ENCODE peak calls at places on chromosomes 3 and 15, in seven cellular contexts. One of them, this sample, is unnamed. For H3K27me3, the result is how much of the 10 kb centered on the place peaks cover.

GRCh38 chr3:9316881-9317341 is 45.9 kb upstream of the THUMPD3 start:
- DNase-seq in heart right ventricle: peak
- DNase-seq in AG04450: no peak
- DNase-seq in brain microvascular endothelial cell: peak
- DNase-seq in kidney epithelial cell: no peak
- DNase-seq in cardiac muscle cell: no peak
- DNase-seq in keratinocyte: no peak
- DNase-seq in this sample: peak

GRCh38 chr3:12866836-12867235 is 25.5 kb upstream of the RPL32 start:
- DNase-seq in heart right ventricle: no peak
- DNase-seq in AG04450: no peak
- DNase-seq in keratinocyte: no peak
- DNase-seq in brain microvascular endothelial cell: no peak
- DNase-seq in cardiac muscle cell: no peak
- DNase-seq in kidney epithelial cell: no peak
- DNase-seq in this sample: no peak

GRCh38 chr3:45100998-45101407 is 45.2 kb downstream of the CDCP1 start:
- DNase-seq in brain microvascular endothelial cell: peak
- DNase-seq in kidney epithelial cell: no peak
- DNase-seq in keratinocyte: no peak
- DNase-seq in heart right ventricle: no peak
- DNase-seq in AG04450: no peak
- DNase-seq in cardiac muscle cell: no peak
- DNase-seq in this sample: no peak

GRCh38 chr3:149701206-149701976 is 43.6 kb upstream of the WWTR1 start:
- DNase-seq in cardiac muscle cell: no peak
- DNase-seq in keratinocyte: no peak
- DNase-seq in kidney epithelial cell: no peak
- DNase-seq in brain microvascular endothelial cell: no peak
- DNase-seq in AG04450: no peak
- DNase-seq in heart right ventricle: no peak
- DNase-seq in this sample: no peak

GRCh38 chr3:38565339-38566214 is 69.4 kb downstream of the EXOG start:
- DNase-seq in heart right ventricle: peak
- DNase-seq in cardiac muscle cell: no peak
- DNase-seq in keratinocyte: no peak
- DNase-seq in AG04450: no peak
- DNase-seq in kidney epithelial cell: no peak
- DNase-seq in brain microvascular endothelial cell: no peak
- DNase-seq in this sample: no peak

GRCh38 chr3:158479051-158479450 is 91.9 kb upstream of the MLF1 start:
- DNase-seq in brain microvascular endothelial cell: no peak
- DNase-seq in heart right ventricle: no peak
- DNase-seq in keratinocyte: no peak
- DNase-seq in AG04450: no peak
- DNase-seq in kidney epithelial cell: no peak
- DNase-seq in cardiac muscle cell: no peak
- DNase-seq in this sample: no peak

GRCh38 chr3:98209244-98209643 is 42.7 kb downstream of the OR5H15 start:
- DNase-seq in brain microvascular endothelial cell: no peak
- DNase-seq in kidney epithelial cell: no peak
- DNase-seq in keratinocyte: no peak
- DNase-seq in cardiac muscle cell: no peak
- DNase-seq in AG04450: no peak
- DNase-seq in heart right ventricle: no peak
- DNase-seq in this sample: no peak

GRCh38 chr3:111926266-111926676 is 52.6 kb upstream of the ABHD10 start:
- DNase-seq in heart right ventricle: no peak
- DNase-seq in kidney epithelial cell: no peak
- DNase-seq in keratinocyte: no peak
- DNase-seq in brain microvascular endothelial cell: no peak
- DNase-seq in AG04450: no peak
- DNase-seq in cardiac muscle cell: no peak
- DNase-seq in this sample: no peak

GRCh38 chr3:167559922-167560321 is 86.1 kb upstream of the SERPINI2 start:
- DNase-seq in cardiac muscle cell: no peak
- DNase-seq in brain microvascular endothelial cell: no peak
- DNase-seq in keratinocyte: no peak
- DNase-seq in kidney epithelial cell: no peak
- DNase-seq in heart right ventricle: no peak
- DNase-seq in AG04450: no peak
- DNase-seq in this sample: no peak

GRCh38 chr3:78754066-78754743 is 1013.6 kb downstream of the ROBO1 start:
- DNase-seq in keratinocyte: no peak
- DNase-seq in kidney epithelial cell: no peak
- DNase-seq in heart right ventricle: no peak
- DNase-seq in AG04450: peak
- DNase-seq in cardiac muscle cell: no peak
- DNase-seq in brain microvascular endothelial cell: peak
- DNase-seq in this sample: no peak

GRCh38 chr3:148147896-148148295 is 549.8 kb upstream of the AGTR1 start:
- DNase-seq in kidney epithelial cell: no peak
- DNase-seq in AG04450: no peak
- DNase-seq in heart right ventricle: no peak
- DNase-seq in cardiac muscle cell: no peak
- DNase-seq in brain microvascular endothelial cell: peak
- DNase-seq in keratinocyte: no peak
- DNase-seq in this sample: no peak

GRCh38 chr3:44464509-44464908 is 13.0 kb downstream of the ZNF445 start:
- DNase-seq in cardiac muscle cell: no peak
- DNase-seq in heart right ventricle: no peak
- DNase-seq in brain microvascular endothelial cell: no peak
- DNase-seq in kidney epithelial cell: no peak
- DNase-seq in AG04450: no peak
- DNase-seq in keratinocyte: no peak
- DNase-seq in this sample: no peak

GRCh38 chr15:81785181-81785580 is 260.6 kb downstream of the MEX3B start:
- DNase-seq in brain microvascular endothelial cell: no peak
- DNase-seq in AG04450: no peak
- DNase-seq in heart right ventricle: no peak
- DNase-seq in cardiac muscle cell: no peak
- DNase-seq in kidney epithelial cell: no peak
- DNase-seq in keratinocyte: no peak
- DNase-seq in this sample: no peak

GRCh38 chr15:81792646-81793045 is 253.2 kb downstream of the MEX3B start:
- DNase-seq in heart right ventricle: no peak
- DNase-seq in keratinocyte: no peak
- DNase-seq in brain microvascular endothelial cell: no peak
- DNase-seq in kidney epithelial cell: no peak
- DNase-seq in cardiac muscle cell: no peak
- DNase-seq in AG04450: no peak
- DNase-seq in this sample: no peak

GRCh38 chr15:81786776-81787175 is 259.0 kb downstream of the MEX3B start:
- DNase-seq in brain microvascular endothelial cell: no peak
- DNase-seq in keratinocyte: no peak
- DNase-seq in cardiac muscle cell: no peak
- DNase-seq in AG04450: no peak
- DNase-seq in heart right ventricle: no peak
- DNase-seq in kidney epithelial cell: no peak
- DNase-seq in this sample: no peak

GRCh38 chr15:81785679-81786078 is 260.1 kb downstream of the MEX3B start:
- DNase-seq in heart right ventricle: no peak
- DNase-seq in brain microvascular endothelial cell: no peak
- DNase-seq in keratinocyte: no peak
- DNase-seq in cardiac muscle cell: no peak
- DNase-seq in kidney epithelial cell: no peak
- DNase-seq in AG04450: no peak
- DNase-seq in this sample: no peak

GRCh38 chr15:81789403-81789802 is 256.4 kb downstream of the MEX3B start:
- DNase-seq in cardiac muscle cell: no peak
- DNase-seq in heart right ventricle: no peak
- DNase-seq in brain microvascular endothelial cell: no peak
- DNase-seq in keratinocyte: no peak
- DNase-seq in AG04450: no peak
- DNase-seq in kidney epithelial cell: no peak
- DNase-seq in this sample: no peak
- H3K27me3 ChIP-seq in cardiac muscle cell: under half
- H3K27me3 ChIP-seq in heart right ventricle: under half
- H3K27me3 ChIP-seq in brain microvascular endothelial cell: under half
- H3K27me3 ChIP-seq in keratinocyte: under half
- H3K27me3 ChIP-seq in AG04450: under half
- H3K27me3 ChIP-seq in kidney epithelial cell: under half
- H3K27me3 ChIP-seq in this sample: under half

GRCh38 chr3:120559228-120560061 is 36.7 kb upstream of the NDUFB4 start:
- DNase-seq in keratinocyte: peak
- DNase-seq in AG04450: peak
- DNase-seq in cardiac muscle cell: peak
- DNase-seq in kidney epithelial cell: peak
- DNase-seq in brain microvascular endothelial cell: peak
- DNase-seq in heart right ventricle: peak
- DNase-seq in this sample: peak
- TF ChIP-seq CTCF in keratinocyte: no peak
- TF ChIP-seq CTCF in AG04450: no peak
- TF ChIP-seq CTCF in cardiac muscle cell: no peak
- TF ChIP-seq CTCF in kidney epithelial cell: no peak
- TF ChIP-seq CTCF in brain microvascular endothelial cell: no peak
- TF ChIP-seq CTCF in heart right ventricle: no peak
- TF ChIP-seq CTCF in this sample: no peak

GRCh38 chr3:181725033-181725775 is 13.5 kb downstream of the SOX2 start:
- DNase-seq in kidney epithelial cell: no peak
- DNase-seq in heart right ventricle: no peak
- DNase-seq in cardiac muscle cell: no peak
- DNase-seq in AG04450: no peak
- DNase-seq in keratinocyte: no peak
- DNase-seq in brain microvascular endothelial cell: no peak
- DNase-seq in this sample: no peak

GRCh38 chr3:181725830-181726229 is 14.1 kb downstream of the SOX2 start:
- DNase-seq in heart right ventricle: no peak
- DNase-seq in cardiac muscle cell: no peak
- DNase-seq in keratinocyte: no peak
- DNase-seq in AG04450: no peak
- DNase-seq in brain microvascular endothelial cell: no peak
- DNase-seq in kidney epithelial cell: no peak
- DNase-seq in this sample: no peak

GRCh38 chr3:181727122-181728036 is 15.7 kb downstream of the SOX2 start:
- DNase-seq in heart right ventricle: no peak
- DNase-seq in cardiac muscle cell: no peak
- DNase-seq in keratinocyte: no peak
- DNase-seq in AG04450: no peak
- DNase-seq in kidney epithelial cell: no peak
- DNase-seq in brain microvascular endothelial cell: no peak
- DNase-seq in this sample: no peak

GRCh38 chr3:181728470-181728869 is 16.7 kb downstream of the SOX2 start:
- DNase-seq in heart right ventricle: no peak
- DNase-seq in kidney epithelial cell: no peak
- DNase-seq in cardiac muscle cell: no peak
- DNase-seq in AG04450: no peak
- DNase-seq in keratinocyte: no peak
- DNase-seq in brain microvascular endothelial cell: no peak
- DNase-seq in this sample: no peak

GRCh38 chr3:181726351-181727121 is 14.8 kb downstream of the SOX2 start:
- DNase-seq in kidney epithelial cell: no peak
- DNase-seq in AG04450: no peak
- DNase-seq in cardiac muscle cell: peak
- DNase-seq in brain microvascular endothelial cell: no peak
- DNase-seq in heart right ventricle: no peak
- DNase-seq in keratinocyte: no peak
- DNase-seq in this sample: no peak
- H3K27me3 ChIP-seq in kidney epithelial cell: half or more
- H3K27me3 ChIP-seq in AG04450: half or more
- H3K27me3 ChIP-seq in cardiac muscle cell: half or more
- H3K27me3 ChIP-seq in brain microvascular endothelial cell: half or more
- H3K27me3 ChIP-seq in heart right ventricle: half or more
- H3K27me3 ChIP-seq in keratinocyte: half or more
- H3K27me3 ChIP-seq in this sample: half or more

GRCh38 chr3:159881208-159881607 is 107.4 kb upstream of the IL12A start:
- DNase-seq in brain microvascular endothelial cell: no peak
- DNase-seq in AG04450: no peak
- DNase-seq in kidney epithelial cell: no peak
- DNase-seq in heart right ventricle: no peak
- DNase-seq in cardiac muscle cell: no peak
- DNase-seq in keratinocyte: no peak
- DNase-seq in this sample: no peak

GRCh38 chr3:159884661-159885402 is 103.8 kb upstream of the IL12A start:
- DNase-seq in keratinocyte: no peak
- DNase-seq in brain microvascular endothelial cell: no peak
- DNase-seq in kidney epithelial cell: no peak
- DNase-seq in heart right ventricle: no peak
- DNase-seq in AG04450: no peak
- DNase-seq in cardiac muscle cell: peak
- DNase-seq in this sample: no peak

GRCh38 chr3:159881828-159882309 is 106.8 kb upstream of the IL12A start:
- DNase-seq in brain microvascular endothelial cell: no peak
- DNase-seq in AG04450: no peak
- DNase-seq in cardiac muscle cell: peak
- DNase-seq in heart right ventricle: peak
- DNase-seq in keratinocyte: peak
- DNase-seq in kidney epithelial cell: no peak
- DNase-seq in this sample: no peak

GRCh38 chr3:159882784-159883779 is 105.6 kb upstream of the IL12A start:
- DNase-seq in kidney epithelial cell: no peak
- DNase-seq in cardiac muscle cell: peak
- DNase-seq in AG04450: peak
- DNase-seq in brain microvascular endothelial cell: peak
- DNase-seq in heart right ventricle: no peak
- DNase-seq in keratinocyte: no peak
- DNase-seq in this sample: no peak

DNA sequence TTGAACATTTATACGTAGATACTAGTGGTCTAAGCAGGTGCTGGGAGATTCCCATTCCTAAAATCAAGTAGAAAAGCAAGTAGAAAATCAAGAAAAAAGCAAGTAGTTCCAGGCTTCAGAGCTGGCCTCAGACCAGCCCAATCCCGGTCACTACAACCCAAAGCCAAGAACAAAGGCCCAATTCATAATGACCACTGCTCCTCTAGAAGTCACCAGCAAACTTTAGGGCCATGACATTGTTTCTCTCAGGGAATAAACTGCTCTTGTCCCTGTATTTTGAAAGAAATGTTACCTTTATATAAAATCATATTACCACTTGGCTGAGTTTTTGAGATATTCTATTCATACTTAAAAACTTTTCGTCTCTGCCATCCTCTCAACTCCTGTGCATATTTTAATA is 106.3 kb upstream of the IL12A start:
- DNase-seq in brain microvascular endothelial cell: no peak
- DNase-seq in kidney epithelial cell: no peak
- DNase-seq in heart right ventricle: no peak
- DNase-seq in cardiac muscle cell: no peak
- DNase-seq in keratinocyte: no peak
- DNase-seq in AG04450: no peak
- DNase-seq in this sample: no peak
- TF ChIP-seq CTCF in brain microvascular endothelial cell: no peak
- TF ChIP-seq CTCF in kidney epithelial cell: no peak
- TF ChIP-seq CTCF in heart right ventricle: no peak
- TF ChIP-seq CTCF in cardiac muscle cell: no peak
- TF ChIP-seq CTCF in keratinocyte: no peak
- TF ChIP-seq CTCF in AG04450: no peak
- TF ChIP-seq CTCF in this sample: no peak